ENCODE peak calls at places on chromosomes 13 and 19, in six cellular contexts. D is GM06990, P is transverse colon, Q is astrocyte of the spinal cord, G is upper lobe of right lung, M is suprapubic skin. I is an unnamed sample.

GRCh38 chr13:112450567-112451240 is 74.5 kb downstream of the SPACA7 start:
- DNase-seq in Q (no peak), P (no peak), M (no peak), D (no peak), G (no peak), I (no peak)

GRCh38 chr19:15431396-15432017 is 12.7 kb upstream of the AKAP8L start:
- DNase-seq in Q (no peak), M (no peak), D (no peak), P (no peak), G (no peak), I (no peak)

GRCh38 chr19:45498411-45499195 is at the start of gene PPM1N:
- DNase-seq in P (no peak), Q (no peak), D (peak), M (no peak), G (peak), I (no peak)

GRCh38 chr13:45367995-45368394 is 27.0 kb upstream of the TPT1 start:
- DNase-seq in Q (no peak), D (no peak), P (no peak), M (no peak), G (no peak), I (no peak)

GRCh38 chr13:113992276-113993005 is 18.6 kb upstream of the C13orf46 start:
- DNase-seq in G (no peak), Q (no peak), D (no peak), P (no peak), M (peak), I (no peak)

GRCh38 chr13:107767119-107767518 is 448.2 kb downstream of the LIG4 start:
- DNase-seq in P (no peak), M (no peak), D (no peak), G (no peak), Q (no peak), I (no peak)

GRCh38 chr13:92012787-92013186 is 614.4 kb downstream of the GPC5 start:
- DNase-seq in G (no peak), D (no peak), Q (no peak), M (no peak), P (no peak), I (no peak)

GRCh38 chr19:31118926-31119325 is 230.3 kb downstream of the TSHZ3 start:
- DNase-seq in P (no peak), M (no peak), D (no peak), G (no peak), Q (no peak), I (no peak)

GRCh38 chr13:94641432-94641941 is 39.8 kb downstream of the GPR180 start:
- DNase-seq in Q (peak), P (no peak), D (no peak), M (no peak), G (no peak), I (peak)

GRCh38 chr19:40599331-40600085 is 1.7 kb upstream of the LTBP4 start:
- DNase-seq in G (no peak), P (no peak), D (no peak), M (no peak), Q (no peak), I (no peak)

GRCh38 chr13:96020155-96020575 is 33.0 kb downstream of the UGGT2 start:
- DNase-seq in G (no peak), Q (peak), P (peak), M (no peak), D (no peak), I (peak)

GRCh38 chr19:45863840-45864628 is at the start of gene FOXA3:
- DNase-seq in D (peak), M (no peak), G (peak), P (peak), Q (peak), I (no peak)

GRCh38 chr13:91426913-91427312 is 28.5 kb downstream of the GPC5 start:
- DNase-seq in M (no peak), P (no peak), Q (no peak), D (peak), G (no peak), I (no peak)

GRCh38 chr19:49064768-49065611 is at the start of gene NTF4:
- DNase-seq in P (no peak), D (no peak), G (no peak), M (no peak), Q (no peak), I (peak)

GRCh38 chr13:52983836-52984235 is 44.8 kb upstream of the OLFM4 start:
- DNase-seq in M (no peak), D (no peak), Q (no peak), P (no peak), G (no peak), I (no peak)

GRCh38 chr19:1089891-1090290 is 5.3 kb downstream of the POLR2E start:
- DNase-seq in Q (no peak), M (no peak), D (no peak), G (peak), P (no peak), I (no peak)
- TF ChIP-seq CTCF in Q (no peak), M (no peak), D (peak), G (no peak), P (no peak), I (no peak)

DNA sequence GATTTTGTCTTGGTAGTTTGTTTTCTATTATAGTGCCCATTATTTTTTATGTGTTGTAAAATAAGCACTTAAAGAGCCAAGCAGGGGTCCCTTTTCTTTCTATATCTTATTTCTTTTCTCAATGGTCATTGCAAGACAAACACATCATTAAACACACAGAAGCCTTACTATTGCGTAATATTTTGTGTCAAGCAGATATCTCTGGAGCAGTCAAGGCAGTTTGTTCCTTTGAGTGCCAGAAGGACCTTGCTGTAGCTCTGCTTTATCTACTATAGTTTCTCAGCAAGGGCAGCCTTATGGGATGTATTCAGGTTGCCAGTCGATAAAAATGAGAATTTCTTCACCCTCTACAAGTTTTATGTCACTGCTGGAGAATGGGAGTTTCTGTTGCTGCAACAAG is 319.3 kb downstream of the TDRD3 start:
- DNase-seq in Q (no peak), G (no peak), P (no peak), D (no peak), M (no peak), I (no peak)
- TF ChIP-seq CTCF in Q (no peak), G (no peak), P (no peak), D (no peak), M (no peak), I (no peak)

DNA sequence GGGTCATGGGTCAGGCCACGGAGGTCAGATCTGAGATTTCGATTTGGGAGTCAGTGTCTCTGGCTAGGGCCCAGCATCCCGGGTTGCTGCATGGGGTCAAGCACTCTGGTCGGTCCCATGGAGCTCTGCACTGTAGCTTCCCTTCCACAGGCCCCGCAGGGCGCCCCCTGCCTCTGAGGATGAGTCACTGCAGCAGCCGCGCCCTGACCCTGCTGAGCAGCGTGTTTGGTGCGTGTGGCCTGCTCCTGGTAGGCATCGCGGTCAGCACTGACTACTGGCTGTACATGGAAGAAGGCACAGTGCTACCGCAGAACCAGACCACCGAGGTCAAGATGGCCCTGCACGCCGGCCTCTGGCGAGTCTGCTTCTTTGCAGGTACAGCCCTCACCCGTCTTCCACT is 3.6 kb downstream of the CACNG7 start:
- DNase-seq in G (no peak), P (no peak), D (no peak), M (no peak), Q (no peak), I (no peak)
- TF ChIP-seq CTCF in G (peak), P (no peak), D (peak), M (no peak), Q (peak), I (no peak)

GRCh38 chr19:35327642-35328041 is 1.3 kb upstream of the CD22 start:
- DNase-seq in P (no peak), G (no peak), M (no peak), D (no peak), Q (no peak), I (no peak)
- TF ChIP-seq CTCF in P (no peak), G (no peak), M (no peak), D (peak), Q (peak), I (no peak)

DNA sequence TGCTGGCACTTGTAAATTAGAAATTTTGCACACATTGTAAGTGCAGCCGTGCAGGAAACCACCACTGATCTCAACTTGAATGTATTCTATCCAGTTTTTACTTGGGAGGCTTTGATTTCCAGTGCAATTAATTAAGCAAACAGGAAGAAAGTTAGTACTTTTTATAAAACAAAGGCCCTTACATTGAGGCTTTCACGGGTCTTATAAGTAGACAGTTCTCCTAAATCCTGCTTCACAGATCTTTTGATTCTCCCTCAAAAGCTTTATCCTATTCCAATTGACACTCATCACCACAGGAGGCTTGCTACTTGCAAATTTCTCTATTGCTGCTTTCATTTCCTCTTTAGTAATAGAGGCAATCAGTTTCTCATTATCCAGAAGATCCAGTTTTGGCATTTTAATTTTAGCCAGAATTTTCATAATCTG is 90.1 kb downstream of the ERCC5 start:
- DNase-seq in M (no peak), Q (no peak), D (no peak), G (no peak), P (no peak), I (no peak)
- TF ChIP-seq CTCF in M (no peak), Q (no peak), D (no peak), G (no peak), P (no peak), I (no peak)

I was measured in RWPE1.